ENCODE peak calls at places on chromosomes 13 and 19, in five cellular contexts. K is gastrocnemius medialis, D is stomach, M is transverse colon, Q is testis. I is an unnamed sample. For H3K9me3, the result is how much of the 10 kb centered on the place peaks cover.

GRCh38 chr19:39539165-39539518 is 819 bp downstream of the EID2 start:
- DNase-seq in D (no peak), K (no peak), Q (no peak), M (no peak), I (no peak)

GRCh38 chr13:45350152-45350551 is 9.2 kb upstream of the TPT1 start:
- DNase-seq in M (no peak), K (no peak), D (no peak), Q (no peak), I (no peak)

GRCh38 chr13:59261928-59262488 is 901.7 kb downstream of the DIAPH3 start:
- DNase-seq in Q (peak), K (no peak), M (no peak), D (no peak), I (no peak)

GRCh38 chr13:41246969-41247750 is 16.2 kb downstream of the MTRF1 start:
- DNase-seq in K (peak), M (no peak), Q (no peak), D (no peak), I (no peak)

GRCh38 chr19:38401148-38401547 is 1.7 kb upstream of the FAM98C start:
- DNase-seq in D (no peak), K (no peak), M (no peak), Q (no peak), I (no peak)

GRCh38 chr19:33301011-33301899 is 1.1 kb downstream of the CEBPA start:
- DNase-seq in M (peak), Q (no peak), K (peak), D (peak), I (peak)

GRCh38 chr13:113534236-113534860 is 43.8 kb upstream of the DCUN1D2 start:
- DNase-seq in Q (peak), D (no peak), M (no peak), K (no peak), I (no peak)

GRCh38 chr13:39415003-39415402 is 188.0 kb downstream of the LHFPL6 start:
- DNase-seq in Q (peak), D (no peak), K (peak), M (no peak), I (no peak)

GRCh38 chr19:18274303-18274775 is at the start of gene IQCN:
- DNase-seq in D (peak), K (peak), M (peak), Q (no peak), I (no peak)

GRCh38 chr13:99425485-99426341 is 75.6 kb upstream of the TM9SF2 start:
- DNase-seq in K (no peak), Q (peak), M (peak), D (peak), I (no peak)

GRCh38 chr13:72565893-72566292 is 161.5 kb downstream of the MZT1 start:
- DNase-seq in M (no peak), K (no peak), Q (no peak), D (no peak), I (no peak)

GRCh38 chr19:46766569-46767317 is 20.5 kb upstream of the STRN4 start:
- DNase-seq in M (peak), K (no peak), D (peak), Q (peak), I (no peak)

GRCh38 chr19:41799444-41800000 is 3.1 kb downstream of the CEACAM3 start:
- DNase-seq in M (peak), D (no peak), K (no peak), Q (no peak), I (peak)

GRCh38 chr19:51811344-51811743 is 16.4 kb downstream of the FPR3 start:
- DNase-seq in D (no peak), Q (peak), M (peak), K (peak), I (no peak)

GRCh38 chr13:63107163-63107935 is 1691.7 kb upstream of the PCDH20 start:
- DNase-seq in K (no peak), Q (no peak), D (no peak), M (no peak), I (no peak)

GRCh38 chr13:94431569-94431968 is 47.9 kb downstream of the DCT start:
- DNase-seq in Q (no peak), M (no peak), D (no peak), K (no peak), I (no peak)

GRCh38 chr13:101152184-101152583 is 264.1 kb downstream of the NALCN start:
- DNase-seq in K (no peak), D (no peak), Q (no peak), M (no peak), I (no peak)

GRCh38 chr19:53993448-53993847 is 2.0 kb downstream of the CACNG6 start:
- DNase-seq in M (no peak), D (no peak), K (no peak), Q (no peak), I (no peak)

GRCh38 chr19:1267441-1268391 is 1.4 kb upstream of the CIRBP start:
- DNase-seq in Q (no peak), D (no peak), M (no peak), K (peak), I (peak)

GRCh38 chr19:32392946-32393345 is 12.6 kb upstream of the DPY19L3 start:
- DNase-seq in K (no peak), M (no peak), D (no peak), Q (no peak), I (no peak)

GRCh38 chr13:36445278-36445677 is 13.0 kb downstream of the CCNA1 start:
- DNase-seq in D (no peak), K (no peak), Q (no peak), M (no peak), I (no peak)

GRCh38 chr13:21537105-21537504 is 66.9 kb downstream of the MICU2 start:
- DNase-seq in Q (no peak), D (no peak), M (no peak), K (no peak), I (no peak)

GRCh38 chr19:57687363-57688010 is 5.7 kb downstream of the ZNF551 start:
- DNase-seq in Q (no peak), K (no peak), M (no peak), D (no peak), I (no peak)
- H3K9me3 ChIP-seq in Q (under half), K (half or more), M (half or more), D (half or more), I (under half)

GRCh38 chr19:4036576-4037300 is 29.2 kb downstream of the PIAS4 start:
- DNase-seq in M (no peak), Q (no peak), D (no peak), K (no peak), I (no peak)
- TF ChIP-seq POLR2A in M (no peak), Q (no peak), D (no peak), K (no peak), I (no peak)

DNA sequence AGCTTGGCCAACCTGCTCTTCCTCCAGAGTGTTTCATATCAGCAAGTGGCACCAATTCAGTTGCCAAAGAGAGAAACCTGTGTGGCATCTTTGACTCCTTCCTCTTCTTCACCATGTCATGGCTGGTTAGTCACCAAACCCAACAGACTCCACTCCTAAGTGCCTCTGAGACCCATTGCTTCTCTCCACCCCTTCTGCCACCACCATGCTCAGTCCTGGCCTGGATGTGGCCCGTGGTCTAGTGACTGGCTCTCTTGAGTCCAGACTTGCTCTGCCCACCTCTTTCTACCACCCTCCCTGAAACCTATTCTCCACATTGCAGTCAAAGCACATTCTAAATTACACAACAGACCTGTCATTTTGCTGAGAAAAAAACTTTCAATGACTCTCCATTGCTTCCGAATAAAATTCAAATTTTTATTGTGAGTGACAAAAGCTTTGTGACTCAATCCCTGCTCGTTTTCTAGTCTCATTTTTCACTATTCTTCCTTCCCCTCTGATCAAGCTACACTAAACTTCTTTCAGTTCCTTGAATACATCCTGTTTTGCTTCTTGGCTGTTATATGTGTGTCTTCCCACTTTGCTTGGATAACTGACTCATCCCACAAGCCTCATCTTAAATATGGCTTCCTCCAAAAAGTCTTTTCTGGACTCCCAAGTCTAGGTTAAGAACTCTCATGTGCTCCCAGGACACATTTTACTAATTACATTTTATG is 12.0 kb upstream of the TNFSF11 start:
- DNase-seq in Q (no peak), M (no peak), K (no peak), D (no peak), I (no peak)
- H3K9me3 ChIP-seq in Q (under half), M (under half), K (under half), D (under half), I (under half)

DNA sequence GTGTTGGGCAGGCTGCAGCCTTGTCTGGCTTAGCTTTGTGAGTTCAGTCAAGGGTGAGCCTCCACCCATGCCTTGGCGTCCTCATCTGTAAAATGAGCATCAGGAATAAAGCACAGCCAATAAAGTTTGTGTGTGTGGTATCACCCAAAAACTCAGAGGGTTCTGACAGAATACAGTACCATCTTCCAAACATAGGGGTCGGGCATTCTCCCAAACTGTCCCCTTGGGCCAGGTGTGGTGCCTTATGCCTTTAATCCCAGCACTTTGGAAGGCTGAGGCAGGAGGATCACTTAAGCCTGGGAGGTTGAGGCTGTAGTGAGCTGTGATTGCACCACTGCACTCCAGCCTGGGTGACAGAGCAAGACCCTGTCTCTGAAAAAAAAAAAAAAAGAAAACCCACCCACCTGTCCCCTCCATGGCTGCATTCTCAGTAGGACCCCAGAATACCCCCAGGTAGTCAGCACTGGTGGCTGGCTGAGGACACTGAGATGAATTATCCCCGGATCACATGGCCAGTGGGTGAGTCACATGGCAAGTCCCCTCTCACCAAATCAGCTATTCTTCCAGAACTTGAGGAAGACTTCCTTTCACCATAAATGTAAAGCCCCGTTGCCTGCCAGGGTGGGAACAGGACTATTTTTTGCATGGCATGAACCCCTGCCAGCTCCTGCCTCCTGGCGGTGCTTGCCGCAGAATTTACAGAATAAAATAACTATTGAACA is 18.6 kb downstream of the POP4 start:
- DNase-seq in M (no peak), Q (no peak), D (no peak), K (no peak), I (no peak)
- TF ChIP-seq POLR2A in M (no peak), Q (no peak), D (no peak), K (no peak), I (no peak)